ENCODE peak calls at places on chromosome 18, in six cellular contexts. One of them, this sample, is unnamed.

GRCh38 chr18:45777393-45777792 is 48.1 kb upstream of the SIGLEC15 start:
- DNase-seq in RWPE1: peak
- DNase-seq in NCI-H1048: no peak
- DNase-seq in neural progenitor cell: no peak
- DNase-seq in putamen: no peak
- DNase-seq in NAMALWA: no peak
- DNase-seq in this sample: no peak

GRCh38 chr18:13308369-13308768 is 89.8 kb downstream of the LDLRAD4 start:
- DNase-seq in NCI-H1048: no peak
- DNase-seq in RWPE1: no peak
- DNase-seq in neural progenitor cell: no peak
- DNase-seq in NAMALWA: no peak
- DNase-seq in putamen: no peak
- DNase-seq in this sample: peak

GRCh38 chr18:79371536-79372210 is 24.1 kb upstream of the NFATC1 start:
- DNase-seq in NAMALWA: no peak
- DNase-seq in putamen: no peak
- DNase-seq in neural progenitor cell: no peak
- DNase-seq in NCI-H1048: no peak
- DNase-seq in RWPE1: no peak
- DNase-seq in this sample: peak

GRCh38 chr18:62979172-62979571 is 263.8 kb downstream of the PHLPP1 start:
- DNase-seq in NAMALWA: peak
- DNase-seq in putamen: peak
- DNase-seq in RWPE1: peak
- DNase-seq in neural progenitor cell: no peak
- DNase-seq in NCI-H1048: no peak
- DNase-seq in this sample: peak

GRCh38 chr18:48538531-48539405 is at the start of gene CTIF:
- DNase-seq in NAMALWA: peak
- DNase-seq in RWPE1: peak
- DNase-seq in putamen: peak
- DNase-seq in neural progenitor cell: peak
- DNase-seq in NCI-H1048: peak
- DNase-seq in this sample: peak

GRCh38 chr18:59516356-59517155 is 157.5 kb upstream of the LMAN1 start:
- DNase-seq in NCI-H1048: no peak
- DNase-seq in neural progenitor cell: peak
- DNase-seq in putamen: no peak
- DNase-seq in NAMALWA: no peak
- DNase-seq in RWPE1: peak
- DNase-seq in this sample: no peak

GRCh38 chr18:38458673-38459072 is 893.1 kb upstream of the CELF4 start:
- DNase-seq in NAMALWA: no peak
- DNase-seq in NCI-H1048: no peak
- DNase-seq in RWPE1: no peak
- DNase-seq in neural progenitor cell: no peak
- DNase-seq in putamen: no peak
- DNase-seq in this sample: no peak

GRCh38 chr18:80167947-80168745 is 59.1 kb downstream of the ADNP2 start:
- DNase-seq in neural progenitor cell: no peak
- DNase-seq in NAMALWA: no peak
- DNase-seq in RWPE1: no peak
- DNase-seq in NCI-H1048: no peak
- DNase-seq in putamen: no peak
- DNase-seq in this sample: no peak

GRCh38 chr18:37538526-37539205 is 26.9 kb downstream of the CELF4 start:
- DNase-seq in putamen: peak
- DNase-seq in NAMALWA: no peak
- DNase-seq in NCI-H1048: no peak
- DNase-seq in RWPE1: no peak
- DNase-seq in neural progenitor cell: no peak
- DNase-seq in this sample: no peak

GRCh38 chr18:63238711-63239110 is 80.9 kb downstream of the BCL2 start:
- DNase-seq in NCI-H1048: no peak
- DNase-seq in neural progenitor cell: peak
- DNase-seq in RWPE1: no peak
- DNase-seq in NAMALWA: no peak
- DNase-seq in putamen: no peak
- DNase-seq in this sample: no peak

GRCh38 chr18:57534535-57534934 is 52.0 kb downstream of the FECH start:
- DNase-seq in putamen: no peak
- DNase-seq in neural progenitor cell: no peak
- DNase-seq in NCI-H1048: no peak
- DNase-seq in NAMALWA: no peak
- DNase-seq in RWPE1: no peak
- DNase-seq in this sample: no peak

GRCh38 chr18:39485696-39486095 is 1920.1 kb upstream of the CELF4 start:
- DNase-seq in neural progenitor cell: no peak
- DNase-seq in RWPE1: no peak
- DNase-seq in putamen: no peak
- DNase-seq in NAMALWA: no peak
- DNase-seq in NCI-H1048: no peak
- DNase-seq in this sample: no peak

GRCh38 chr18:58529714-58530354 is 99.1 kb downstream of the ALPK2 start:
- DNase-seq in putamen: no peak
- DNase-seq in NAMALWA: peak
- DNase-seq in neural progenitor cell: peak
- DNase-seq in RWPE1: peak
- DNase-seq in NCI-H1048: no peak
- DNase-seq in this sample: peak

GRCh38 chr18:3624818-3625716 is 175.1 kb downstream of the TGIF1 start:
- DNase-seq in neural progenitor cell: no peak
- DNase-seq in RWPE1: peak
- DNase-seq in putamen: no peak
- DNase-seq in NCI-H1048: no peak
- DNase-seq in NAMALWA: no peak
- DNase-seq in this sample: no peak

This sample was measured in Jurkat, Clone E6-1.